ENCODE peak calls at places on chromosomes 4 and X, in eight cellular contexts. W, N, M, D, O, V, I and J are unnamed samples.

GRCh38 chr4:101355767-101356702 is 8.7 kb upstream of the PPP3CA start:
- DNase-seq in W (no peak), M (no peak), I (peak), D (no peak), V (no peak), O (peak), N (peak), J (peak)

GRCh38 chr4:186029731-186030421 is 39.1 kb upstream of the TLR3 start:
- DNase-seq in I (no peak), M (no peak), O (peak), D (peak), W (no peak), N (peak), V (no peak), J (peak)

GRCh38 chrX:20063153-20063552 is 53.6 kb downstream of the MAP7D2 start:
- DNase-seq in N (no peak), I (no peak), W (no peak), D (no peak), O (no peak), V (no peak), M (no peak), J (no peak)

GRCh38 chr4:123304151-123305021 is 92.2 kb upstream of the SPRY1 start:
- DNase-seq in V (no peak), M (peak), W (no peak), O (no peak), N (no peak), D (no peak), I (no peak), J (no peak)

GRCh38 chrX:155535866-155536265 is 76.9 kb downstream of the TMLHE start:
- DNase-seq in O (no peak), N (no peak), M (no peak), I (peak), V (no peak), D (no peak), W (no peak), J (no peak)

GRCh38 chr4:23368081-23368697 is 521.7 kb downstream of the PPARGC1A start:
- DNase-seq in N (no peak), I (no peak), O (no peak), W (no peak), D (no peak), V (no peak), M (no peak), J (peak)

GRCh38 chr4:160299608-160300007 is 1196.7 kb downstream of the RAPGEF2 start:
- DNase-seq in V (no peak), M (no peak), D (no peak), I (no peak), W (no peak), O (no peak), N (no peak), J (peak)

GRCh38 chr4:55445921-55446577 is 50.3 kb downstream of the TMEM165 start:
- DNase-seq in W (no peak), M (no peak), O (peak), I (no peak), D (no peak), V (no peak), N (peak), J (peak)

GRCh38 chr4:119638359-119638758 is 9.8 kb upstream of the PDE5A start:
- DNase-seq in V (no peak), W (no peak), N (peak), M (no peak), I (no peak), D (no peak), O (no peak), J (no peak)